ENCODE peak calls at places on chromosome 21, in seven cellular contexts. L is astrocyte of the spinal cord, R is AG09309, Q is endothelial cell of umbilical vein, J is hepatocyte, P is Panc1, E is astrocyte of the cerebellum. M is an unnamed sample.

GRCh38 chr21:45747802-45748445 is 104.4 kb downstream of the PCBP3 start:
- DNase-seq in L (peak), R (peak), Q (no peak), J (peak), P (no peak), E (no peak), M (no peak)

GRCh38 chr21:41582866-41583265 is 74.9 kb upstream of the TMPRSS2 start:
- DNase-seq in L (no peak), R (no peak), Q (no peak), J (no peak), P (no peak), E (no peak), M (no peak)

GRCh38 chr21:37009740-37010341 is 3.3 kb downstream of the RIPPLY3 start:
- DNase-seq in L (peak), R (peak), Q (peak), J (peak), P (peak), E (peak), M (peak)

GRCh38 chr21:25149022-25149421 is 458.3 kb downstream of the MRPL39 start:
- DNase-seq in L (no peak), R (no peak), Q (no peak), J (peak), P (no peak), E (no peak), M (no peak)

GRCh38 chr21:25409992-25410391 is 197.3 kb downstream of the MRPL39 start:
- DNase-seq in L (no peak), R (no peak), Q (no peak), J (no peak), P (no peak), E (no peak), M (no peak)

GRCh38 chr21:39580744-39581143 is 32.0 kb upstream of the B3GALT5 start:
- DNase-seq in L (no peak), R (no peak), Q (no peak), J (no peak), P (no peak), E (no peak), M (no peak)

GRCh38 chr21:29305561-29305960 is 6.8 kb downstream of the BACH1 start:
- DNase-seq in L (no peak), R (no peak), Q (no peak), J (no peak), P (no peak), E (no peak), M (no peak)

GRCh38 chr21:26883768-26884167 is 38.6 kb upstream of the ADAMTS1 start:
- DNase-seq in L (no peak), R (no peak), Q (no peak), J (no peak), P (no peak), E (no peak), M (no peak)

GRCh38 chr21:14241322-14241721 is 25.4 kb downstream of the RBM11 start:
- DNase-seq in L (no peak), R (no peak), Q (no peak), J (peak), P (no peak), E (no peak), M (no peak)

GRCh38 chr21:40683349-40683748 is 163.6 kb downstream of the DSCAM start:
- DNase-seq in L (no peak), R (no peak), Q (no peak), J (no peak), P (no peak), E (no peak), M (no peak)

GRCh38 chr21:15063821-15064575 is 802 bp downstream of the NRIP1 start:
- DNase-seq in L (peak), R (no peak), Q (no peak), J (peak), P (no peak), E (no peak), M (no peak)

GRCh38 chr21:42833439-42833815 is 45.9 kb downstream of the WDR4 start:
- DNase-seq in L (no peak), R (no peak), Q (no peak), J (peak), P (no peak), E (no peak), M (no peak)
- TF ChIP-seq CTCF in L (peak), R (no peak), Q (no peak), J (peak), P (peak), E (peak), M (peak)

DNA sequence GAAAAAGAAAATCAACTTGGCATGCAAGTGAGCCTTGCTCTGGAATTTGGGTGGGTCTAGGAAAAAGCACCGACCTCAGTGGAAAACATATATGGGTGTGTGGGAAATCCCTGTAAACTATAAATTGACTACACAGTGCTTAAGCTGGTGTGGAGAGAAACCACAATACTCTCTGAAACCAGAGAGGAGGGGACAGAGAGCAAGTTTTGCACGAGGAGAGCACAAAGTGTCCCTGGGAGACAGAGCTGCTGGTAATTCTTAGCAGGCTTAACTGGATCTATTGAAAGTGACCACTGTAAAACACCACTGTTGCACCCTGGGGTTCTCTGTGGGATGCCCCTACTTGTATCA is 12.8 kb downstream of the KCNJ15 start:
- DNase-seq in L (no peak), R (no peak), Q (no peak), J (peak), P (no peak), E (no peak), M (no peak)
- TF ChIP-seq CTCF in L (no peak), R (no peak), Q (no peak), J (no peak), P (no peak), E (no peak), M (no peak)

GRCh38 chr21:44711327-44712202 is at the start of gene TSPEAR:
- DNase-seq in L (no peak), R (no peak), Q (no peak), J (peak), P (no peak), E (no peak), M (no peak)
- TF ChIP-seq CTCF in L (no peak), R (no peak), Q (no peak), J (no peak), P (no peak), E (no peak), M (no peak)

GRCh38 chr21:44548381-44548780 is 2.9 kb downstream of the KRTAP10-2 start:
- DNase-seq in L (no peak), R (no peak), Q (no peak), J (no peak), P (no peak), E (no peak), M (no peak)
- TF ChIP-seq CTCF in L (no peak), R (no peak), Q (no peak), J (no peak), P (no peak), E (no peak), M (no peak)

GRCh38 chr21:35457097-35457496 is 408.0 kb upstream of the RUNX1 start:
- DNase-seq in L (no peak), R (no peak), Q (no peak), J (no peak), P (no peak), E (no peak), M (no peak)

GRCh38 chr21:35461700-35462099 is 412.6 kb upstream of the RUNX1 start:
- DNase-seq in L (no peak), R (no peak), Q (no peak), J (no peak), P (no peak), E (no peak), M (no peak)

GRCh38 chr21:35460441-35460840 is 411.3 kb upstream of the RUNX1 start:
- DNase-seq in L (no peak), R (no peak), Q (no peak), J (no peak), P (no peak), E (no peak), M (no peak)

DNA sequence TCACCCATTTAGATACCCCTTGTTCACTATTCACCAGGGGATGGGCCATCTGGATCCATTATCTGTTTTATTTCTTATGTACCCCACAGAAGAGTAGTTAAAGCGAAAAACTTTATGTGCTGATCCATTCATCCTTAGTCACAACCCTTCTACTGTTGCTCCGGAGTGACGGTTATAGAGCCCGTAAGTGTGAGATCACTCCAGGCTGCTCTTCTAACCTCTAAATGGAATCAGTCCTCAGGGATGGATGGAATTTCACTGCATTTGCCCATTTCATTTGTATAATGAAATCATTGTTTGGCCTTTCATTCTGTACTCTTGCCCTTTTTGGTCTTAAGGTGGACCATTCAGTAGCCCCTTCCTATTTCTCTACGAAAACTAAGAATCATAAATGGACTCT is 409.3 kb upstream of the RUNX1 start:
- DNase-seq in L (no peak), R (no peak), Q (no peak), J (no peak), P (no peak), E (no peak), M (no peak)
- TF ChIP-seq CTCF in L (no peak), R (no peak), Q (no peak), J (no peak), P (no peak), E (no peak), M (no peak)

DNA sequence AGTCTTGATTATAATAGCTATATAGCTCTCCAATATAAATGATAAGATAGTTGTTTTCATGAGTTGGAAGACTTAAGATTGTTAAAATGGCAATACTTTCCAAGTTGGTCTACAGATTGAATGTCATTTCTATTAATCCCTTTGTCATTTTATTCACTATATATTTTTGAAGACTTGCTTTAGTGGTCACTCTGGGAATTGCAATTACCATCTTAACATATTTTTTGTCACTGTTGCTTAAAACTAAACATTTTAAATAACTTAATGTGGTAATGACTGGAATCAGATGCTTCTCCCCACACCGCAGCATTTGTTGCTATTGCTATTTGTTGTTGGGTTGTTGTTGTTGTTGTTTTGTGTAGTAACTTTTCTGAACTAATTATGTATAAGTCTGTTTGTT is 1592.9 kb downstream of the MRPL39 start:
- DNase-seq in L (no peak), R (no peak), Q (no peak), J (no peak), P (no peak), E (no peak), M (no peak)
- TF ChIP-seq CTCF in L (no peak), R (no peak), Q (no peak), J (no peak), P (no peak), E (no peak), M (peak)

M was measured in AG04450.